ENCODE peak calls at places on chromosomes 1 and 21, in seven cellular contexts. X, Y, N, C, A, G and W are unnamed samples. For H3K27me3 and H3K36me3, the result is how much of the 10 kb centered on the place peaks cover.

GRCh38 chr1:206672844-206673758 is 11.6 kb upstream of the MAPKAPK2 start:
- DNase-seq in X (no peak), Y (peak), N (no peak), C (no peak), A (no peak), G (no peak), W (no peak)

GRCh38 chr1:19799877-19800804 is at the start of gene TMCO4:
- DNase-seq in X (no peak), Y (peak), N (peak), C (peak), A (peak), G (peak), W (peak)

GRCh38 chr1:194355488-194356106 is 1169.2 kb upstream of the B3GALT2 start:
- DNase-seq in X (no peak), Y (no peak), N (no peak), C (no peak), A (no peak), G (no peak), W (no peak)

GRCh38 chr1:68213843-68214242 is 18.5 kb downstream of the WLS start:
- DNase-seq in X (no peak), Y (peak), N (no peak), C (peak), A (peak), G (no peak), W (peak)

GRCh38 chr21:26437326-26438009 is 135.6 kb downstream of the CYYR1 start:
- DNase-seq in X (no peak), Y (no peak), N (no peak), C (no peak), A (no peak), G (no peak), W (peak)

GRCh38 chr21:35825954-35826353 is 234.4 kb downstream of the SETD4 start:
- DNase-seq in X (no peak), Y (no peak), N (no peak), C (no peak), A (no peak), G (no peak), W (no peak)

GRCh38 chr21:18350216-18350615 is 53.4 kb downstream of the TMPRSS15 start:
- DNase-seq in X (no peak), Y (peak), N (no peak), C (no peak), A (no peak), G (no peak), W (no peak)

GRCh38 chr1:92298213-92298572 is 594 bp downstream of the GLMN start:
- DNase-seq in X (no peak), Y (no peak), N (no peak), C (no peak), A (no peak), G (no peak), W (no peak)

GRCh38 chr1:227805606-227806197 is 9.8 kb upstream of the PRSS38 start:
- DNase-seq in X (peak), Y (no peak), N (no peak), C (no peak), A (no peak), G (no peak), W (no peak)

GRCh38 chr1:15945011-15945831 is 30.7 kb downstream of the ZBTB17 start:
- DNase-seq in X (no peak), Y (no peak), N (no peak), C (no peak), A (peak), G (no peak), W (no peak)

GRCh38 chr1:58035523-58035922 is 511.0 kb downstream of the OMA1 start:
- DNase-seq in X (no peak), Y (no peak), N (no peak), C (no peak), A (no peak), G (no peak), W (peak)

GRCh38 chr1:161790587-161791317 is 24.6 kb downstream of the ATF6 start:
- DNase-seq in X (no peak), Y (no peak), N (no peak), C (no peak), A (no peak), G (no peak), W (no peak)

GRCh38 chr1:53572061-53572801 is 113.0 kb downstream of the DMRTB1 start:
- DNase-seq in X (peak), Y (peak), N (peak), C (no peak), A (no peak), G (no peak), W (peak)

GRCh38 chr1:157490337-157491165 is 61.8 kb downstream of the FCRL5 start:
- DNase-seq in X (peak), Y (peak), N (no peak), C (peak), A (peak), G (no peak), W (peak)
- H3K27me3 ChIP-seq in X (under half), Y (under half), N (under half), C (under half), A (under half), G (under half), W (under half)

GRCh38 chr1:47483651-47484050 is 45.8 kb downstream of the FOXD2 start:
- DNase-seq in X (no peak), Y (no peak), N (peak), C (no peak), A (no peak), G (no peak), W (no peak)

GRCh38 chr1:47487826-47488450 is 50.1 kb downstream of the FOXD2 start:
- DNase-seq in X (no peak), Y (no peak), N (no peak), C (no peak), A (no peak), G (no peak), W (no peak)

GRCh38 chr1:47485817-47486216 is 48.0 kb downstream of the FOXD2 start:
- DNase-seq in X (no peak), Y (no peak), N (no peak), C (no peak), A (no peak), G (no peak), W (no peak)

GRCh38 chr1:47491341-47491753 is 53.5 kb downstream of the FOXD2 start:
- DNase-seq in X (no peak), Y (no peak), N (no peak), C (no peak), A (no peak), G (no peak), W (no peak)

DNA sequence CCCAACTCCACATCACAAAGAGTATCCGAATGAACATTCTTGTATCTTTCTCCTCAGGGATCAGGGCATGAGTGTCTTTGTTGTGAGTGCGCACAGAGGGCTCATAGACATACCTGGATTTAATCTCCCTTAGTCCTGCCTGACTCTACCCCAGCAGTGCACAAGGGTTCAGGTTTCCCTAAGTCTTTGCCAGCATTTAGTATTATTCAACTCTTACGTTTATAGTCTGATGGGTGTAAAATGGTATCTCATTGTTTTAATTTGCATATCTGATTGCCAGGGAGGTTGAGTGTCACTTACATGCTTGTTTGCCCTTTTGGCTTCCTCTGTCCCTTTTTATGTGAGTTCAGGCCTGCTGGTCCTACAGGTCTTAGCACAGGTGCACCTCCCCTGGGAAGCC is 49.5 kb downstream of the FOXD2 start:
- DNase-seq in X (no peak), Y (no peak), N (no peak), C (no peak), A (no peak), G (no peak), W (no peak)
- H3K36me3 ChIP-seq in X (under half), Y (under half), N (under half), C (under half), A (under half), G (under half), W (under half)

GRCh38 chr1:212060632-212061472 is 25.3 kb downstream of the DTL start:
- DNase-seq in X (no peak), Y (peak), N (no peak), C (no peak), A (no peak), G (no peak), W (no peak)

DNA sequence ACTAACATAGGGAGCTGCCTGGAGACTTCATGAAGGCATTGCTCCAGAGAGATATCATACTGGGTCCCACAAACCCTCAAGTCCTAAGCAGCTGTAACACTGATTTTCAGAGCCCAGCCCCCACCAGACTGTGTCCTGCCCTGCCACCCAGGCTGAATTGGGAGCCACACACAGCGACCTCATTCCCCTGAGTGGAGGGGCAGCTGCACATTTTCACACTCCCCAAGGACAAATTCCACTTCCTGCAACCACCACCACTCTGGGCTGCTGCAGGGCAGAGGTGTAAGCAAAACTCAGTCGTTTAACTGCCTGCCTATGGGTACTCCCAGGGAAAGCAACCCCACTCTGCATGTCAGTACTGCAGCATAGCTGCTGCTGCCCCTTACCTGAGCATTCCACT is 19.8 kb downstream of the DTL start:
- DNase-seq in X (no peak), Y (no peak), N (no peak), C (no peak), A (no peak), G (no peak), W (no peak)
- H3K4me3 ChIP-seq in X (no peak), Y (no peak), N (no peak), C (no peak), A (no peak), G (no peak), W (no peak)

GRCh38 chr1:201418461-201418860 is 3.1 kb downstream of the TNNI1 start:
- DNase-seq in X (no peak), Y (no peak), N (no peak), C (peak), A (no peak), G (no peak), W (no peak)
- H3K27me3 ChIP-seq in X (under half), Y (half or more), N (under half), C (under half), A (under half), G (under half), W (under half)

DNA sequence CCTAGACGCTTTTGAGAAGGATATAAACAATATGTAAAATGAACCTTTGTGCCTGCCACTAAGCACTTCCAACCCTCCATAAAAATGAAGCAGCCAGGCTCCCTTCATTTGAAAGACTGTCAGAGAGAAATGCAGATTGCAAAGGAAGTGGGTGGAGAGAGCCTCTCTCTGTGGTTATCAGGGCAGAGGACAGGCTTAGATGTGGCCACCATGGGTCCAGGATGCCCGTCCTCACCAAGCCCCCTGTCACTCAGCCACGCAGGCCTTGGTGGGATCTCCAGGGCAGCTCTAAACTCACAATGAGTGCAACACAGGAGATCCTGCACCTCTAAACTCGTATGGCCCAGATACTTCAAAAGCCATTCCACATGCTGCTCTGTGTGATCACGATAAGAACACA is 37.9 kb downstream of the TMPRSS2 start:
- DNase-seq in X (no peak), Y (no peak), N (no peak), C (no peak), A (no peak), G (no peak), W (no peak)
- H3K36me3 ChIP-seq in X (under half), Y (under half), N (under half), C (under half), A (under half), G (under half), W (under half)

DNA sequence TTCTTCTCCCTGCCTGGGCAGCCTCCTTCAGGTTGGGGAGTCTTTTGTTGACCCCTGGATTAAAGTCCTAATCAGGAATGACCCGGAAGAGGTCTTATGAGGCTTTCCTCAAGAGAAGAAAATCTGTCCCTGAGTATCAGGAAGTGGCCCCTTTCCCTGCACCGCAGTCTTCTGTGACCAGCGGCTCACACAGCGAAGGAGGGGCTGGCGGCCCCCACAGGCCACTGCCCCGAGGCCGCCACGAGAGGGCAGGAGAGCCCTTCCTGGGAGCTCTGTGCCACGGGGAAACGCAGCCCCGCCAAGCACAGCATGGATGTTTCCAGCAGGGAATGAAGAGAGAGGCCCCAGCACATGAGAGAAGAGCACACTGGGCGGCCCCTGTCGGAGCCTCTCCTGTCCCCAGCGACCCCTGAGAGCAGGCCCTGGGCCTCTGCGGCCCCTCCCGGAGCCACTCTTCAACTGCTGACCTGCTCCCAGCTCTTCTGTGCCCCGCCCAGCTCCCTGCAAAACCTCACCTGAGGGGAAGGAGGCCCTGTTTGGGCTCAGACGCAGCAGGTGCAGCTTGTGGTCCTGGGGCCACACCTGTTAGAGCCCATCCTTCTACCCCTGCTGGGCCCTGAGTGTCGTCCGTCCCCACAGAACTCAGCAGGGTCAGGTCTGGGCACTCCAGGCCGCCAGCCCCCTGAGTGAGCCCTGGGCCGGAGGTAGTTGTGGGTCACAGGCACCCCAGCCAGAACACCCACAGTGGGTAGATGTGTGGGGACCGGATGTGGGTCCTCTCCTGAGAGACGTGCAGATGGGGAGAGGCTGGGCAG is 4.9 kb upstream of the POFUT2 start:
- DNase-seq in X (peak), Y (peak), N (peak), C (peak), A (peak), G (peak), W (peak)
- H3K4me3 ChIP-seq in X (no peak), Y (no peak), N (peak), C (no peak), A (no peak), G (no peak), W (no peak)